ENCODE peak calls at places on chromosomes 7 and 10, in nine cellular contexts. One of them, this sample, is unnamed.

GRCh38 chr10:75655791-75656451 is 224.5 kb downstream of the LRMDA start:
- DNase-seq in neural progenitor cell: no peak
- DNase-seq in hepatocyte: no peak
- DNase-seq in GM23338: no peak
- DNase-seq in H9: no peak
- DNase-seq in PC-3: peak
- DNase-seq in SK-N-SH: no peak
- DNase-seq in MM.1S: no peak
- DNase-seq in H1: no peak
- DNase-seq in this sample: peak

GRCh38 chr7:102426268-102427031 is 6.9 kb upstream of the ORAI2 start:
- DNase-seq in GM23338: no peak
- DNase-seq in neural progenitor cell: no peak
- DNase-seq in SK-N-SH: no peak
- DNase-seq in hepatocyte: no peak
- DNase-seq in MM.1S: peak
- DNase-seq in PC-3: no peak
- DNase-seq in H1: no peak
- DNase-seq in H9: no peak
- DNase-seq in this sample: no peak

GRCh38 chr10:34954142-34954541 is 136.0 kb downstream of the CUL2 start:
- DNase-seq in H1: no peak
- DNase-seq in hepatocyte: peak
- DNase-seq in neural progenitor cell: no peak
- DNase-seq in H9: no peak
- DNase-seq in GM23338: no peak
- DNase-seq in PC-3: peak
- DNase-seq in MM.1S: no peak
- DNase-seq in SK-N-SH: no peak
- DNase-seq in this sample: no peak

GRCh38 chr7:155316427-155317113 is 18.9 kb downstream of the INSIG1 start:
- DNase-seq in MM.1S: no peak
- DNase-seq in SK-N-SH: no peak
- DNase-seq in GM23338: no peak
- DNase-seq in hepatocyte: peak
- DNase-seq in H9: no peak
- DNase-seq in PC-3: no peak
- DNase-seq in neural progenitor cell: no peak
- DNase-seq in H1: no peak
- DNase-seq in this sample: no peak

GRCh38 chr7:55588379-55588699 is 16.0 kb upstream of the VOPP1 start:
- DNase-seq in MM.1S: no peak
- DNase-seq in H1: no peak
- DNase-seq in GM23338: no peak
- DNase-seq in neural progenitor cell: no peak
- DNase-seq in H9: no peak
- DNase-seq in hepatocyte: no peak
- DNase-seq in PC-3: no peak
- DNase-seq in SK-N-SH: no peak
- DNase-seq in this sample: no peak

GRCh38 chr7:111755388-111755787 is 193.1 kb upstream of the IMMP2L start:
- DNase-seq in GM23338: no peak
- DNase-seq in neural progenitor cell: no peak
- DNase-seq in H1: no peak
- DNase-seq in H9: no peak
- DNase-seq in hepatocyte: no peak
- DNase-seq in MM.1S: no peak
- DNase-seq in SK-N-SH: no peak
- DNase-seq in PC-3: no peak
- DNase-seq in this sample: no peak

GRCh38 chr10:91378061-91378460 is 32.1 kb upstream of the HECTD2 start:
- DNase-seq in PC-3: peak
- DNase-seq in MM.1S: no peak
- DNase-seq in H1: no peak
- DNase-seq in hepatocyte: no peak
- DNase-seq in GM23338: no peak
- DNase-seq in neural progenitor cell: no peak
- DNase-seq in SK-N-SH: peak
- DNase-seq in H9: no peak
- DNase-seq in this sample: no peak

GRCh38 chr7:137790828-137791227 is 55.9 kb downstream of the DGKI start:
- DNase-seq in hepatocyte: no peak
- DNase-seq in H9: no peak
- DNase-seq in neural progenitor cell: no peak
- DNase-seq in H1: no peak
- DNase-seq in PC-3: no peak
- DNase-seq in SK-N-SH: no peak
- DNase-seq in MM.1S: no peak
- DNase-seq in GM23338: no peak
- DNase-seq in this sample: no peak

GRCh38 chr10:57014758-57015157 is 653.7 kb upstream of the ZWINT start:
- DNase-seq in neural progenitor cell: no peak
- DNase-seq in GM23338: no peak
- DNase-seq in hepatocyte: no peak
- DNase-seq in PC-3: no peak
- DNase-seq in SK-N-SH: no peak
- DNase-seq in MM.1S: no peak
- DNase-seq in H9: no peak
- DNase-seq in H1: no peak
- DNase-seq in this sample: no peak

GRCh38 chr10:615583-616152 is 73.8 kb downstream of the DIP2C start:
- DNase-seq in SK-N-SH: no peak
- DNase-seq in H9: no peak
- DNase-seq in PC-3: peak
- DNase-seq in H1: no peak
- DNase-seq in hepatocyte: no peak
- DNase-seq in GM23338: no peak
- DNase-seq in neural progenitor cell: peak
- DNase-seq in MM.1S: no peak
- DNase-seq in this sample: peak

GRCh38 chr10:26859241-26860025 is 1.3 kb downstream of the ABI1 start:
- DNase-seq in PC-3: no peak
- DNase-seq in hepatocyte: peak
- DNase-seq in MM.1S: no peak
- DNase-seq in SK-N-SH: no peak
- DNase-seq in H1: no peak
- DNase-seq in GM23338: no peak
- DNase-seq in H9: no peak
- DNase-seq in neural progenitor cell: peak
- DNase-seq in this sample: no peak

GRCh38 chr7:43658718-43659548 is 70.4 kb downstream of the COA1 start:
- DNase-seq in H1: no peak
- DNase-seq in PC-3: peak
- DNase-seq in H9: no peak
- DNase-seq in SK-N-SH: no peak
- DNase-seq in GM23338: no peak
- DNase-seq in neural progenitor cell: no peak
- DNase-seq in MM.1S: peak
- DNase-seq in hepatocyte: no peak
- DNase-seq in this sample: peak

GRCh38 chr7:114941692-114942091 is 19.8 kb downstream of the MDFIC start:
- DNase-seq in SK-N-SH: no peak
- DNase-seq in neural progenitor cell: no peak
- DNase-seq in GM23338: no peak
- DNase-seq in hepatocyte: no peak
- DNase-seq in H9: no peak
- DNase-seq in MM.1S: no peak
- DNase-seq in H1: no peak
- DNase-seq in PC-3: no peak
- DNase-seq in this sample: no peak

GRCh38 chr10:119395287-119396007 is 147.1 kb downstream of the RGS10 start:
- DNase-seq in neural progenitor cell: no peak
- DNase-seq in PC-3: no peak
- DNase-seq in SK-N-SH: no peak
- DNase-seq in hepatocyte: no peak
- DNase-seq in MM.1S: no peak
- DNase-seq in H1: no peak
- DNase-seq in GM23338: peak
- DNase-seq in H9: no peak
- DNase-seq in this sample: peak
- H3K4me2 ChIP-seq in neural progenitor cell: no peak
- H3K4me2 ChIP-seq in PC-3: no peak
- H3K4me2 ChIP-seq in SK-N-SH: no peak
- H3K4me2 ChIP-seq in hepatocyte: no peak
- H3K4me2 ChIP-seq in MM.1S: no peak
- H3K4me2 ChIP-seq in H1: no peak
- H3K4me2 ChIP-seq in GM23338: no peak
- H3K4me2 ChIP-seq in H9: no peak
- H3K4me2 ChIP-seq in this sample: no peak

GRCh38 chr10:45235823-45236222 is 79.6 kb downstream of the OR13A1 start:
- DNase-seq in H9: no peak
- DNase-seq in hepatocyte: no peak
- DNase-seq in MM.1S: no peak
- DNase-seq in neural progenitor cell: no peak
- DNase-seq in GM23338: no peak
- DNase-seq in SK-N-SH: no peak
- DNase-seq in H1: no peak
- DNase-seq in PC-3: peak
- DNase-seq in this sample: no peak
- H3K4me2 ChIP-seq in H9: no peak
- H3K4me2 ChIP-seq in hepatocyte: no peak
- H3K4me2 ChIP-seq in MM.1S: no peak
- H3K4me2 ChIP-seq in neural progenitor cell: no peak
- H3K4me2 ChIP-seq in GM23338: no peak
- H3K4me2 ChIP-seq in SK-N-SH: no peak
- H3K4me2 ChIP-seq in H1: no peak
- H3K4me2 ChIP-seq in PC-3: peak
- H3K4me2 ChIP-seq in this sample: no peak

GRCh38 chr10:123995461-123996131 is 97.8 kb downstream of the CHST15 start:
- DNase-seq in H9: peak
- DNase-seq in neural progenitor cell: peak
- DNase-seq in PC-3: peak
- DNase-seq in hepatocyte: peak
- DNase-seq in H1: peak
- DNase-seq in GM23338: peak
- DNase-seq in MM.1S: peak
- DNase-seq in SK-N-SH: peak
- DNase-seq in this sample: peak

GRCh38 chr10:123995082-123995460 is 98.3 kb downstream of the CHST15 start:
- DNase-seq in PC-3: no peak
- DNase-seq in neural progenitor cell: no peak
- DNase-seq in MM.1S: no peak
- DNase-seq in H9: no peak
- DNase-seq in H1: peak
- DNase-seq in GM23338: no peak
- DNase-seq in SK-N-SH: peak
- DNase-seq in hepatocyte: no peak
- DNase-seq in this sample: no peak

GRCh38 chr10:123996302-123996701 is 97.1 kb downstream of the CHST15 start:
- DNase-seq in H9: no peak
- DNase-seq in PC-3: peak
- DNase-seq in hepatocyte: no peak
- DNase-seq in H1: no peak
- DNase-seq in MM.1S: no peak
- DNase-seq in GM23338: no peak
- DNase-seq in neural progenitor cell: no peak
- DNase-seq in SK-N-SH: no peak
- DNase-seq in this sample: no peak

GRCh38 chr10:123993534-123994416 is 99.6 kb downstream of the CHST15 start:
- DNase-seq in neural progenitor cell: no peak
- DNase-seq in H9: no peak
- DNase-seq in MM.1S: no peak
- DNase-seq in GM23338: no peak
- DNase-seq in SK-N-SH: peak
- DNase-seq in H1: no peak
- DNase-seq in PC-3: no peak
- DNase-seq in hepatocyte: no peak
- DNase-seq in this sample: no peak

DNA sequence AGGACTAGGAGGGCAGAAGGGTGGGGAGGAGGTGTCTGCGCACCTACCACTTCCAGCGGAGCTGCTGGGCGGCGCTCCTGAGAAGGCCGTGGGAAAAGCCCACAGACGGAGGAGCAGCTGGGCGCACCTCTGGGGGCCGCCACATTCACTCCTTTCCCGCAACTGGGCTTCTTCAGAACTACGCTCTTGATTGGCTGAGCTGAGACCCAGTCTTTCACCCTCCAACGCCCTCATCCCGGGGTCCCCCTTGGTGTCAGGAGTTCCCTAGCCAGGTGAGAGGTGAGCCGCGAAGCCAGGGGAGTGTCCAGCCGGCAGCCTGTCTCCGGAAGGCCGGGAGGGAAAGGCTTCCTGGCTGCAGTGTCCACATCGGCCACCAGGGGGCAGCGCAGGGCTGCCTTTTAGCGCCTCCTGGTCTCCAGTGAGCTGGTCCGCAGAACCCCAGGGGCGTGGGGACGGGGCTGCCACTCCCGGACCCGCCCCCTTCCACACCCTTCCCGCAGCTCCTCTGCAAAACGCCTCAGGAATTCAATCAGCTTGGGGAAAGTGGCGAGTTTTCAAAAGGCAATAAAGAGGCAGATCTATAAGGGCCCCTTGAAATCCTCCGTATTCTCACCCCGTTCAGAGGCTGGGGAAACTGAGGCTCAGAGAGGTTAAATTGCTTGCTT is 98.8 kb downstream of the CHST15 start:
- DNase-seq in hepatocyte: peak
- DNase-seq in PC-3: peak
- DNase-seq in H9: peak
- DNase-seq in GM23338: peak
- DNase-seq in SK-N-SH: peak
- DNase-seq in neural progenitor cell: peak
- DNase-seq in H1: peak
- DNase-seq in MM.1S: peak
- DNase-seq in this sample: peak
- H3K4me2 ChIP-seq in hepatocyte: peak
- H3K4me2 ChIP-seq in PC-3: peak
- H3K4me2 ChIP-seq in H9: peak
- H3K4me2 ChIP-seq in GM23338: peak
- H3K4me2 ChIP-seq in SK-N-SH: no peak
- H3K4me2 ChIP-seq in neural progenitor cell: peak
- H3K4me2 ChIP-seq in H1: peak
- H3K4me2 ChIP-seq in MM.1S: peak
- H3K4me2 ChIP-seq in this sample: peak

DNA sequence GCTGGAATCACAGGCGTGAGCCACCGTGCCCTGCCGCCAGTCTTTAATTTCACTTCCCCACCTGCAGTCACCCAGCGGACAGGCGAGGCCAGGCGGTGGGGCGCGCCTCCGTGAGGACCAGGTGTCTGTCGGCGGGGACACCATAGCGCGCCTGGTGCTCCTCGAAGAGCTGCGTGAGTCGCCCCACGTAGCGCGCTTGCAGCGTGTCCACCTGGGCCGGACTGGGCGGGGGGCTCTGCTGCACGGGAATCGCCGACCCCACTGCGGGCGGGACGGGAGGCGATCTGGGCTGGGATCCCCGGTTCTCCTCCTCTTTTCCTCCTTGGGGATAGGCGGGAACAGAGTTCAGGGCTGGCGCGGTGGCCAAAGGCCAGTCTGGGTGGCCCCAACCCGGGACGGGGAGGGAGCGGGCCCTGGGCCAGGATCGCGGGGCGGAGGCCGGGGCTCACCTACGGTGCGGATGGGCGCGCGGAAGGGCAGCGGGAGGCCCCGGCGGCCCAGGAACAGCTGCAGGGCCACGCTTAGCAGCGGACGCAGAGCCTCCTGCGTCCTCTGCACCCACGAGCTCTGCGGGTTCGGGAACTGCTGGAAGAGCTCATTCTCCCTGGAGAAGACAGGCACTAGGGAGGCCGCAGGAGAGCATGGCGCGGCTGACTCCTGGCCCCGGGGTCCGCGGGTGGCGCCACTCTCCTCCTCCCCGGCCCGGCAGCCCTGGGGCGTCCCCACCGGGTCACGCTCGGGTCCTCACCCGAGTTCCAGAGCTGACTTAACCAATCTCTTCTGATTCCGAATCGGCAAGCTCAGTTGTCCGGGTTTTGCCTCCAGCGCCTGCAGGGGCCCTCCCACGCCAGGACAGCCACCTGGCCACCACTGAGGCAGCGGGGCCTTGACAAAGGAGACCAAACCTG is 1.1 kb upstream of the MOGAT3 start:
- DNase-seq in MM.1S: no peak
- DNase-seq in H9: peak
- DNase-seq in hepatocyte: no peak
- DNase-seq in neural progenitor cell: peak
- DNase-seq in H1: peak
- DNase-seq in GM23338: peak
- DNase-seq in SK-N-SH: peak
- DNase-seq in PC-3: no peak
- DNase-seq in this sample: no peak
- H3K4me2 ChIP-seq in MM.1S: no peak
- H3K4me2 ChIP-seq in H9: peak
- H3K4me2 ChIP-seq in hepatocyte: peak
- H3K4me2 ChIP-seq in neural progenitor cell: peak
- H3K4me2 ChIP-seq in H1: peak
- H3K4me2 ChIP-seq in GM23338: peak
- H3K4me2 ChIP-seq in SK-N-SH: no peak
- H3K4me2 ChIP-seq in PC-3: no peak
- H3K4me2 ChIP-seq in this sample: no peak

This sample was measured in fibroblast of lung.